ENCODE peak calls at places on chromosome 1, in seven cellular contexts. One of them, this sample, is unnamed.

GRCh38 chr1:247576514-247576913 is 11.6 kb upstream of the OR2G2 start:
- DNase-seq in IMR-90: no peak
- DNase-seq in endodermal cell: no peak
- DNase-seq in lower lobe of right lung: no peak
- DNase-seq in pancreas: no peak
- DNase-seq in neuronal stem cell: no peak
- DNase-seq in effector memory CD4-positive, alpha-beta T cell: no peak
- DNase-seq in this sample: no peak

GRCh38 chr1:15090373-15090772 is 63.2 kb upstream of the TMEM51 start:
- DNase-seq in IMR-90: no peak
- DNase-seq in endodermal cell: peak; percentile 94
- DNase-seq in lower lobe of right lung: peak; percentile 92
- DNase-seq in pancreas: peak; percentile 90
- DNase-seq in neuronal stem cell: peak; percentile 46
- DNase-seq in effector memory CD4-positive, alpha-beta T cell: no peak
- DNase-seq in this sample: peak; percentile 94

GRCh38 chr1:41474490-41475271 is 9.8 kb downstream of the EDN2 start:
- DNase-seq in IMR-90: no peak
- DNase-seq in endodermal cell: peak; percentile 63
- DNase-seq in lower lobe of right lung: peak; percentile 66
- DNase-seq in pancreas: peak; percentile 64
- DNase-seq in neuronal stem cell: no peak
- DNase-seq in effector memory CD4-positive, alpha-beta T cell: no peak
- DNase-seq in this sample: peak; percentile 79

GRCh38 chr1:34115233-34115632 is 49.8 kb downstream of the CSMD2 start:
- DNase-seq in IMR-90: no peak
- DNase-seq in endodermal cell: no peak
- DNase-seq in lower lobe of right lung: no peak
- DNase-seq in pancreas: no peak
- DNase-seq in neuronal stem cell: no peak
- DNase-seq in effector memory CD4-positive, alpha-beta T cell: no peak
- DNase-seq in this sample: no peak

GRCh38 chr1:158999301-159000069 is 10.2 kb upstream of the IFI16 start:
- DNase-seq in IMR-90: peak; percentile 88
- DNase-seq in endodermal cell: peak; percentile 94
- DNase-seq in lower lobe of right lung: no peak
- DNase-seq in pancreas: peak; percentile 35
- DNase-seq in neuronal stem cell: peak; percentile 78
- DNase-seq in effector memory CD4-positive, alpha-beta T cell: no peak
- DNase-seq in this sample: peak; percentile 67

GRCh38 chr1:212328248-212328647 is 43.0 kb downstream of the PPP2R5A start:
- DNase-seq in IMR-90: peak; percentile 45
- DNase-seq in endodermal cell: no peak
- DNase-seq in lower lobe of right lung: no peak
- DNase-seq in pancreas: no peak
- DNase-seq in neuronal stem cell: no peak
- DNase-seq in effector memory CD4-positive, alpha-beta T cell: no peak
- DNase-seq in this sample: no peak

GRCh38 chr1:65872258-65872657 is 79.6 kb downstream of the PDE4B start:
- DNase-seq in IMR-90: no peak
- DNase-seq in endodermal cell: no peak
- DNase-seq in lower lobe of right lung: no peak
- DNase-seq in pancreas: no peak
- DNase-seq in neuronal stem cell: no peak
- DNase-seq in effector memory CD4-positive, alpha-beta T cell: no peak
- DNase-seq in this sample: no peak

GRCh38 chr1:92411511-92411910 is 75.2 kb downstream of the GFI1 start:
- DNase-seq in IMR-90: peak; percentile 78
- DNase-seq in endodermal cell: no peak
- DNase-seq in lower lobe of right lung: no peak
- DNase-seq in pancreas: no peak
- DNase-seq in neuronal stem cell: no peak
- DNase-seq in effector memory CD4-positive, alpha-beta T cell: no peak
- DNase-seq in this sample: no peak

GRCh38 chr1:185096531-185096930 is 51.2 kb downstream of the RNF2 start:
- DNase-seq in IMR-90: peak; percentile 56
- DNase-seq in endodermal cell: no peak
- DNase-seq in lower lobe of right lung: no peak
- DNase-seq in pancreas: no peak
- DNase-seq in neuronal stem cell: no peak
- DNase-seq in effector memory CD4-positive, alpha-beta T cell: no peak
- DNase-seq in this sample: no peak

GRCh38 chr1:223794040-223794880 is 51.5 kb downstream of the TP53BP2 start:
- DNase-seq in IMR-90: peak; percentile 22
- DNase-seq in endodermal cell: no peak
- DNase-seq in lower lobe of right lung: no peak
- DNase-seq in pancreas: no peak
- DNase-seq in neuronal stem cell: no peak
- DNase-seq in effector memory CD4-positive, alpha-beta T cell: no peak
- DNase-seq in this sample: no peak

GRCh38 chr1:47998396-47998990 is 1.3 kb upstream of the TRABD2B start:
- DNase-seq in IMR-90: no peak
- DNase-seq in endodermal cell: peak; percentile 64
- DNase-seq in lower lobe of right lung: no peak
- DNase-seq in pancreas: no peak
- DNase-seq in neuronal stem cell: no peak
- DNase-seq in effector memory CD4-positive, alpha-beta T cell: no peak
- DNase-seq in this sample: peak; percentile 57

GRCh38 chr1:97727029-97727428 is 193.8 kb downstream of the DPYD start:
- DNase-seq in IMR-90: no peak
- DNase-seq in endodermal cell: no peak
- DNase-seq in lower lobe of right lung: no peak
- DNase-seq in pancreas: no peak
- DNase-seq in neuronal stem cell: no peak
- DNase-seq in effector memory CD4-positive, alpha-beta T cell: no peak
- DNase-seq in this sample: no peak

GRCh38 chr1:3741566-3742438 is 10.4 kb upstream of the CCDC27 start:
- DNase-seq in IMR-90: no peak
- DNase-seq in endodermal cell: peak; percentile 34
- DNase-seq in lower lobe of right lung: no peak
- DNase-seq in pancreas: no peak
- DNase-seq in neuronal stem cell: no peak
- DNase-seq in effector memory CD4-positive, alpha-beta T cell: no peak
- DNase-seq in this sample: no peak

GRCh38 chr1:156897078-156897825 is 3.7 kb downstream of the PEAR1 start:
- DNase-seq in IMR-90: peak; percentile 67
- DNase-seq in endodermal cell: peak; percentile 59
- DNase-seq in lower lobe of right lung: no peak
- DNase-seq in pancreas: no peak
- DNase-seq in neuronal stem cell: no peak
- DNase-seq in effector memory CD4-positive, alpha-beta T cell: no peak
- DNase-seq in this sample: no peak

GRCh38 chr1:150346316-150346715 is 17.6 kb upstream of the RPRD2 start:
- DNase-seq in IMR-90: no peak
- DNase-seq in endodermal cell: no peak
- DNase-seq in lower lobe of right lung: no peak
- DNase-seq in pancreas: no peak
- DNase-seq in neuronal stem cell: no peak
- DNase-seq in effector memory CD4-positive, alpha-beta T cell: no peak
- DNase-seq in this sample: no peak

GRCh38 chr1:237031480-237031879 is 10.5 kb upstream of the RYR2 start:
- DNase-seq in IMR-90: no peak
- DNase-seq in endodermal cell: no peak
- DNase-seq in lower lobe of right lung: no peak
- DNase-seq in pancreas: no peak
- DNase-seq in neuronal stem cell: no peak
- DNase-seq in effector memory CD4-positive, alpha-beta T cell: no peak
- DNase-seq in this sample: no peak

GRCh38 chr1:64087768-64088167 is 115.7 kb upstream of the UBE2U start:
- DNase-seq in IMR-90: peak; percentile 84
- DNase-seq in endodermal cell: no peak
- DNase-seq in lower lobe of right lung: no peak
- DNase-seq in pancreas: no peak
- DNase-seq in neuronal stem cell: no peak
- DNase-seq in effector memory CD4-positive, alpha-beta T cell: no peak
- DNase-seq in this sample: no peak

GRCh38 chr1:91696321-91696720 is 189.6 kb downstream of the TGFBR3 start:
- DNase-seq in IMR-90: no peak
- DNase-seq in endodermal cell: no peak
- DNase-seq in lower lobe of right lung: no peak
- DNase-seq in pancreas: no peak
- DNase-seq in neuronal stem cell: no peak
- DNase-seq in effector memory CD4-positive, alpha-beta T cell: no peak
- DNase-seq in this sample: no peak

GRCh38 chr1:46508760-46509159 is 19.1 kb downstream of the DMBX1 start:
- DNase-seq in IMR-90: peak; percentile 15
- DNase-seq in endodermal cell: peak; percentile 49
- DNase-seq in lower lobe of right lung: no peak
- DNase-seq in pancreas: no peak
- DNase-seq in neuronal stem cell: no peak
- DNase-seq in effector memory CD4-positive, alpha-beta T cell: no peak
- DNase-seq in this sample: peak; percentile 50

GRCh38 chr1:193654951-193655705 is 468.7 kb upstream of the B3GALT2 start:
- DNase-seq in IMR-90: peak; percentile 32
- DNase-seq in endodermal cell: no peak
- DNase-seq in lower lobe of right lung: no peak
- DNase-seq in pancreas: no peak
- DNase-seq in neuronal stem cell: no peak
- DNase-seq in effector memory CD4-positive, alpha-beta T cell: no peak
- DNase-seq in this sample: no peak

DNA sequence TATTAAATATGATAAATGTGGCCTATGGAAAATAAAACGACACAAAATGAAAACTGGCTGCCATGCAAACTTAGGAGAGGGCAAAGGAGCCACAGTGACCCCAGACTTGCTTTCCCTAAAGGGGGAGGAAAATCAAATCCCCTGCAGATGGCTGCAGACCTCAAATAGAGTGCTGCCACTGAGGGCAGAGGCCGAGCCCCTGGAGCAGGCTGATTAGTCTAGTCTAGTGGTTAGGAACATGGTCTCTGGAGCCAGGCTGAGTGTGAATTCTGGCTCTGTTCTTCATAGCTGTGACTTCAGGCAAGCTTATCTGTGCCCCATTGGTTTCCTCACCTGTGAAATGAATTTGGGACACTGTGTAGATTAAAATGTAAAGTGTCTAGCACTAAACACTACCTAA is 60.8 kb downstream of the ITPKB start:
- DNase-seq in IMR-90: no peak
- DNase-seq in endodermal cell: no peak
- DNase-seq in lower lobe of right lung: no peak
- DNase-seq in pancreas: no peak
- DNase-seq in neuronal stem cell: no peak
- DNase-seq in effector memory CD4-positive, alpha-beta T cell: no peak
- DNase-seq in this sample: no peak
- H3K4me3 ChIP-seq in IMR-90: no peak overlapping the region
- H3K4me3 ChIP-seq in endodermal cell: no peak overlapping the region
- H3K4me3 ChIP-seq in lower lobe of right lung: no peak overlapping the region
- H3K4me3 ChIP-seq in pancreas: no peak overlapping the region
- H3K4me3 ChIP-seq in neuronal stem cell: no peak overlapping the region
- H3K4me3 ChIP-seq in effector memory CD4-positive, alpha-beta T cell: no peak overlapping the region
- H3K4me3 ChIP-seq in this sample: no peak overlapping the region

GRCh38 chr1:67170751-67171573 is 4.7 kb downstream of the IL23R start:
- DNase-seq in IMR-90: no peak
- DNase-seq in endodermal cell: no peak
- DNase-seq in lower lobe of right lung: no peak
- DNase-seq in pancreas: no peak
- DNase-seq in neuronal stem cell: no peak
- DNase-seq in effector memory CD4-positive, alpha-beta T cell: no peak
- DNase-seq in this sample: no peak
- H3K4me3 ChIP-seq in IMR-90: no peak overlapping the region
- H3K4me3 ChIP-seq in endodermal cell: no peak overlapping the region
- H3K4me3 ChIP-seq in lower lobe of right lung: no peak overlapping the region
- H3K4me3 ChIP-seq in pancreas: no peak overlapping the region
- H3K4me3 ChIP-seq in neuronal stem cell: no peak overlapping the region
- H3K4me3 ChIP-seq in effector memory CD4-positive, alpha-beta T cell: peak overlapping the region; percentile 19
- H3K4me3 ChIP-seq in this sample: no peak overlapping the region

DNA sequence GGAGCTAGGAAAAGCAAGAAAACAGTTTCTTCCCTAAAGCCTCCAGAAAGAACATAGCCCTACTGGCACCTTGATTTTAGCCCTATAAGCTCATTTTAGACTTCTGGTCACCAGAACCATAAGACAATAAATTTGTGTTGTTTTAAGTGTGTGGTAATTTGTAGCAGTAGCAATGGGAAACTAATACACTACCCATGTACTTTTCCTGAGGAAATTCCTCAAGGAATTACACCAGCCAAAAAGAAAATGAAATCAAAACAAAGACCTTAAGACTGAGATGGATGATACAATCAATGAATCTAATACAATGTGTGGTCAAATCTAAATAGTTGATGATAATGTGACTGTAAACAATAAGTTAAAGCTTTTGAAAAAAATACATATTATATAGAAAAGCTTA is 11.8 kb downstream of the VAMP4 start:
- DNase-seq in IMR-90: no peak
- DNase-seq in endodermal cell: no peak
- DNase-seq in lower lobe of right lung: no peak
- DNase-seq in pancreas: no peak
- DNase-seq in neuronal stem cell: no peak
- DNase-seq in effector memory CD4-positive, alpha-beta T cell: no peak
- DNase-seq in this sample: no peak
- H3K4me3 ChIP-seq in IMR-90: no peak overlapping the region
- H3K4me3 ChIP-seq in endodermal cell: no peak overlapping the region
- H3K4me3 ChIP-seq in lower lobe of right lung: no peak overlapping the region
- H3K4me3 ChIP-seq in pancreas: no peak overlapping the region
- H3K4me3 ChIP-seq in neuronal stem cell: no peak overlapping the region
- H3K4me3 ChIP-seq in effector memory CD4-positive, alpha-beta T cell: no peak overlapping the region
- H3K4me3 ChIP-seq in this sample: no peak overlapping the region

GRCh38 chr1:109508873-109509175 is 703 bp downstream of the AMIGO1 start:
- DNase-seq in IMR-90: no peak
- DNase-seq in endodermal cell: no peak
- DNase-seq in lower lobe of right lung: no peak
- DNase-seq in pancreas: no peak
- DNase-seq in neuronal stem cell: no peak
- DNase-seq in effector memory CD4-positive, alpha-beta T cell: no peak
- DNase-seq in this sample: no peak
- H3K4me3 ChIP-seq in IMR-90: peak overlapping the region; percentile 81
- H3K4me3 ChIP-seq in endodermal cell: peak overlapping the region; percentile 85
- H3K4me3 ChIP-seq in lower lobe of right lung: peak overlapping the region; percentile 81
- H3K4me3 ChIP-seq in pancreas: peak overlapping the region; percentile 83
- H3K4me3 ChIP-seq in neuronal stem cell: peak overlapping the region; percentile 95
- H3K4me3 ChIP-seq in effector memory CD4-positive, alpha-beta T cell: peak overlapping the region; percentile 71
- H3K4me3 ChIP-seq in this sample: peak overlapping the region; percentile 72

DNA sequence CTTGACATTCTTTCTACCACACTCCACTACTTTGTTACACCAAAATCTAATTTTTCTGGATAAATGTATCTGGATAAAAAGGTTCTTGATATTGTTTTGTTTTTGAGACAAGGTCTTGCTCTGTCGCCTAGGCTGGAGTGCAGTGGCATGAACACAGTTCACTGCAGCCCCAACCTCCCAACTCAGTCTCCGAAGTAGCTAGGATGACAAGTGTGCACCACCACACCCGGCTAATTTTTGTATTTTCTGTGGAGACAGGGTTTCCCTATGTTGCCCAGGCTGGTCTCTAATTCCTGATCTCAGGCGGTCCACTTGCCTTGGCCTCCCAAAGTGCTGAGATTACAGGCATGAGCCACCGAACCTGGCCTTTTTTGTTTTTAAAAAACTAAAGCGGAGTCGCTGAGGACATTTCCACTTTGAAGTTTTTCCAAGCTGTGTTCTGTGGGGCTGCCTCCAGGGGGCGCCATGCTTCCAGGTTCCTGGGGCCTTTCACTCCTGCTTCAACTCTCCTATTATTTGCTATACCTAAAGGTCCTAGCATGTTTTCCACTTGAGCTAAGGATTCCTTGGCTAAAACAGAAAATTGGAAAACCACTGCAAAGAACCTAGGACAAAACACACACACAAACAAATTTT is 14.1 kb upstream of the NCMAP start:
- DNase-seq in IMR-90: no peak
- DNase-seq in endodermal cell: peak; percentile 81
- DNase-seq in lower lobe of right lung: no peak
- DNase-seq in pancreas: no peak
- DNase-seq in neuronal stem cell: no peak
- DNase-seq in effector memory CD4-positive, alpha-beta T cell: no peak
- DNase-seq in this sample: no peak
- H3K4me3 ChIP-seq in IMR-90: no peak overlapping the region
- H3K4me3 ChIP-seq in endodermal cell: no peak overlapping the region
- H3K4me3 ChIP-seq in lower lobe of right lung: no peak overlapping the region
- H3K4me3 ChIP-seq in pancreas: no peak overlapping the region
- H3K4me3 ChIP-seq in neuronal stem cell: no peak overlapping the region
- H3K4me3 ChIP-seq in effector memory CD4-positive, alpha-beta T cell: no peak overlapping the region
- H3K4me3 ChIP-seq in this sample: no peak overlapping the region

GRCh38 chr1:157916895-157917294 is 75.3 kb upstream of the CD5L start:
- DNase-seq in IMR-90: no peak
- DNase-seq in endodermal cell: no peak
- DNase-seq in lower lobe of right lung: no peak
- DNase-seq in pancreas: no peak
- DNase-seq in neuronal stem cell: no peak
- DNase-seq in effector memory CD4-positive, alpha-beta T cell: no peak
- DNase-seq in this sample: no peak
- H3K4me3 ChIP-seq in IMR-90: no peak overlapping the region
- H3K4me3 ChIP-seq in endodermal cell: no peak overlapping the region
- H3K4me3 ChIP-seq in lower lobe of right lung: no peak overlapping the region
- H3K4me3 ChIP-seq in pancreas: no peak overlapping the region
- H3K4me3 ChIP-seq in neuronal stem cell: no peak overlapping the region
- H3K4me3 ChIP-seq in effector memory CD4-positive, alpha-beta T cell: no peak overlapping the region
- H3K4me3 ChIP-seq in this sample: no peak overlapping the region